ENCODE peak calls at places on chromosomes 2 and 18, in six cellular contexts. H, B, M, Y, S and C are unnamed samples.

GRCh38 chr2:85575739-85576138 is 1.6 kb upstream of the VAMP8 start:
- DNase-seq in H (no peak), B (no peak), M (no peak), Y (no peak), S (no peak), C (no peak)

GRCh38 chr2:195471163-195471562 is 185.9 kb upstream of the SLC39A10 start:
- DNase-seq in H (no peak), B (no peak), M (no peak), Y (no peak), S (no peak), C (no peak)

GRCh38 chr2:176668879-176669395 is 399.7 kb downstream of the MTX2 start:
- DNase-seq in H (no peak), B (no peak), M (no peak), Y (no peak), S (no peak), C (no peak)

GRCh38 chr18:8812631-8813030 is 107.3 kb downstream of the MTCL1 start:
- DNase-seq in H (no peak), B (no peak), M (no peak), Y (no peak), S (no peak), C (no peak)

GRCh38 chr2:31286961-31287550 is 53.1 kb downstream of the EHD3 start:
- DNase-seq in H (no peak), B (no peak), M (no peak), Y (no peak), S (no peak), C (no peak)

GRCh38 chr2:235850771-235851551 is 317.2 kb downstream of the GBX2 start:
- DNase-seq in H (peak; percentile 43), B (no peak), M (no peak), Y (no peak), S (no peak), C (no peak)

GRCh38 chr2:63192889-63193778 is 142.5 kb downstream of the OTX1 start:
- DNase-seq in H (no peak), B (no peak), M (no peak), Y (no peak), S (no peak), C (no peak)

GRCh38 chr18:77249583-77250500 is at the start of gene GALR1:
- DNase-seq in H (peak; percentile 77), B (peak; percentile 25), M (no peak), Y (no peak), S (no peak), C (peak; percentile 38)

GRCh38 chr2:38716185-38716584 is 35.0 kb downstream of the SRSF7 start:
- DNase-seq in H (no peak), B (no peak), M (no peak), Y (no peak), S (no peak), C (no peak)

GRCh38 chr18:8051388-8051787 is 484.3 kb downstream of the PTPRM start:
- DNase-seq in H (no peak), B (no peak), M (no peak), Y (no peak), S (no peak), C (no peak)

GRCh38 chr2:197205590-197206215 is 104.9 kb downstream of the ANKRD44 start:
- DNase-seq in H (no peak), B (no peak), M (no peak), Y (peak; percentile 67), S (no peak), C (no peak)

GRCh38 chr18:56565596-56566355 is 72.6 kb downstream of the TXNL1 start:
- DNase-seq in H (no peak), B (no peak), M (no peak), Y (no peak), S (no peak), C (no peak)

GRCh38 chr2:136104977-136105376 is 13.0 kb downstream of the CXCR4 start:
- DNase-seq in H (no peak), B (no peak), M (no peak), Y (no peak), S (no peak), C (no peak)

GRCh38 chr2:1572638-1573037 is 159.4 kb downstream of the TPO start:
- DNase-seq in H (no peak), B (no peak), M (peak; percentile 75), Y (no peak), S (no peak), C (no peak)

GRCh38 chr18:10259934-10260333 is 194.5 kb upstream of the APCDD1 start:
- DNase-seq in H (no peak), B (no peak), M (no peak), Y (no peak), S (no peak), C (no peak)

GRCh38 chr2:117948585-117948984 is 65.3 kb downstream of the CCDC93 start:
- DNase-seq in H (peak; percentile 66), B (no peak), M (no peak), Y (no peak), S (no peak), C (peak; percentile 26)

GRCh38 chr2:220504890-220505564 is 877.6 kb downstream of the SLC4A3 start:
- DNase-seq in H (no peak), B (no peak), M (no peak), Y (no peak), S (no peak), C (no peak)

GRCh38 chr2:196088209-196088608 is 19.6 kb upstream of the DNAH7 start:
- DNase-seq in H (no peak), B (no peak), M (no peak), Y (no peak), S (peak; percentile 49), C (no peak)

GRCh38 chr2:3116371-3116770 is 261.2 kb downstream of the EIPR1 start:
- DNase-seq in H (no peak), B (no peak), M (no peak), Y (peak; percentile 7), S (no peak), C (no peak)

GRCh38 chr18:62500966-62501591 is 21.7 kb upstream of the ZCCHC2 start:
- DNase-seq in H (no peak), B (no peak), M (no peak), Y (no peak), S (no peak), C (no peak)